ENCODE peak calls at places on chromosomes 3 and 15, in nine cellular contexts. G is amniotic stem cell; O is B cell; Y is WERI-Rb-1; M is NT2/D1; E is amygdala; H is stimulated activated CD8-positive, alpha-beta memory T cell treated with anti-CD3 and anti-CD28 coated beads, Interleukin-12 subunit alpha, Interleukin-12 subunit beta, amount 100 ng/mL, for 4 hours; V is EH; Q is colonic mucosa. P is an unnamed sample.

GRCh38 chr3:66195347-66195783 is 25.4 kb upstream of the SLC25A26 start:
- DNase-seq in G (no peak), O (no peak), Y (peak), M (no peak), E (peak), H (no peak), V (peak), Q (peak), P (no peak)

GRCh38 chr3:20054549-20054987 is 14.3 kb downstream of the KAT2B start:
- DNase-seq in G (peak), O (peak), Y (no peak), M (no peak), E (no peak), H (peak), V (peak), Q (peak), P (no peak)

GRCh38 chr3:8164145-8164544 is 337.5 kb upstream of the LMCD1 start:
- DNase-seq in G (no peak), O (no peak), Y (no peak), M (no peak), E (no peak), H (no peak), V (no peak), Q (no peak), P (no peak)

GRCh38 chr15:40238927-40239591 is at the start of gene PAK6:
- DNase-seq in G (peak), O (peak), Y (peak), M (peak), E (no peak), H (no peak), V (peak), Q (peak), P (peak)

GRCh38 chr15:41940441-41940857 is 31.9 kb downstream of the EHD4 start:
- DNase-seq in G (no peak), O (no peak), Y (no peak), M (no peak), E (no peak), H (peak), V (peak), Q (no peak), P (no peak)

GRCh38 chr3:109480014-109480413 is 142.7 kb upstream of the DPPA4 start:
- DNase-seq in G (no peak), O (no peak), Y (no peak), M (no peak), E (no peak), H (no peak), V (no peak), Q (no peak), P (no peak)

GRCh38 chr15:71559098-71559497 is 251.3 kb upstream of the NR2E3 start:
- DNase-seq in G (no peak), O (no peak), Y (no peak), M (no peak), E (no peak), H (no peak), V (peak), Q (no peak), P (no peak)

GRCh38 chr15:48358229-48358641 is 27.0 kb downstream of the DUT start:
- DNase-seq in G (no peak), O (no peak), Y (no peak), M (no peak), E (no peak), H (no peak), V (peak), Q (no peak), P (no peak)

GRCh38 chr3:18425641-18426403 is 683 bp upstream of the SATB1 start:
- DNase-seq in G (no peak), O (peak), Y (peak), M (no peak), E (no peak), H (peak), V (no peak), Q (peak), P (no peak)

GRCh38 chr15:57335326-57336118 is 40.8 kb upstream of the CGNL1 start:
- DNase-seq in G (no peak), O (no peak), Y (no peak), M (no peak), E (no peak), H (no peak), V (no peak), Q (no peak), P (no peak)

GRCh38 chr3:5250467-5251195 is 63.1 kb downstream of the EDEM1 start:
- DNase-seq in G (no peak), O (no peak), Y (no peak), M (no peak), E (no peak), H (no peak), V (no peak), Q (peak), P (no peak)

GRCh38 chr3:183638092-183638644 is 2.7 kb downstream of the KLHL24 start:
- DNase-seq in G (no peak), O (no peak), Y (no peak), M (no peak), E (no peak), H (no peak), V (no peak), Q (no peak), P (no peak)

GRCh38 chr3:112043621-112044201 is 9.2 kb downstream of the TMPRSS7 start:
- DNase-seq in G (peak), O (peak), Y (peak), M (peak), E (peak), H (peak), V (peak), Q (peak), P (no peak)

GRCh38 chr15:41866263-41866703 is 27.6 kb downstream of the SPTBN5 start:
- DNase-seq in G (no peak), O (no peak), Y (no peak), M (no peak), E (no peak), H (no peak), V (no peak), Q (no peak), P (no peak)

GRCh38 chr3:176697284-176697889 is 499.9 kb downstream of the TBL1XR1 start:
- DNase-seq in G (no peak), O (no peak), Y (no peak), M (no peak), E (no peak), H (no peak), V (no peak), Q (no peak), P (no peak)

GRCh38 chr15:35748105-35748504 is 202.1 kb upstream of the DPH6 start:
- DNase-seq in G (no peak), O (no peak), Y (no peak), M (no peak), E (no peak), H (no peak), V (no peak), Q (no peak), P (no peak)

GRCh38 chr15:70142322-70143191 is 44.8 kb upstream of the TLE3 start:
- DNase-seq in G (no peak), O (no peak), Y (no peak), M (no peak), E (no peak), H (no peak), V (peak), Q (no peak), P (no peak)

GRCh38 chr3:20028846-20029430 is 11.3 kb upstream of the KAT2B start:
- DNase-seq in G (no peak), O (no peak), Y (no peak), M (peak), E (no peak), H (no peak), V (no peak), Q (no peak), P (no peak)

GRCh38 chr3:38141173-38141951 is 2.9 kb downstream of the MYD88 start:
- DNase-seq in G (no peak), O (no peak), Y (no peak), M (no peak), E (no peak), H (no peak), V (no peak), Q (no peak), P (peak)

GRCh38 chr3:51830345-51830744 is 31.1 kb upstream of the IQCF2 start:
- DNase-seq in G (no peak), O (no peak), Y (no peak), M (no peak), E (no peak), H (no peak), V (no peak), Q (no peak), P (no peak)

GRCh38 chr3:28243424-28244106 is 2.1 kb downstream of the CMC1 start:
- DNase-seq in G (no peak), O (no peak), Y (no peak), M (no peak), E (no peak), H (no peak), V (peak), Q (no peak), P (no peak)

GRCh38 chr3:72750405-72750922 is 97.8 kb downstream of the SHQ1 start:
- DNase-seq in G (no peak), O (no peak), Y (no peak), M (no peak), E (no peak), H (no peak), V (no peak), Q (no peak), P (no peak)

GRCh38 chr3:150449169-150449721 is 41.1 kb downstream of the TSC22D2 start:
- DNase-seq in G (no peak), O (no peak), Y (no peak), M (no peak), E (no peak), H (no peak), V (peak), Q (no peak), P (no peak)

GRCh38 chr15:58228708-58229107 is 90.5 kb downstream of the AQP9 start:
- DNase-seq in G (no peak), O (no peak), Y (no peak), M (no peak), E (no peak), H (no peak), V (peak), Q (no peak), P (no peak)

GRCh38 chr3:101847328-101847727 is 2.0 kb upstream of the NFKBIZ start:
- DNase-seq in G (no peak), O (no peak), Y (no peak), M (no peak), E (no peak), H (no peak), V (peak), Q (no peak), P (no peak)

GRCh38 chr3:115512565-115513410 is 110.5 kb upstream of the GAP43 start:
- DNase-seq in G (peak), O (no peak), Y (peak), M (peak), E (peak), H (no peak), V (peak), Q (no peak), P (no peak)